ENCODE peak calls at places on chromosome 3, in seven cellular contexts. G, Z, K, I, X, N and J are unnamed samples.

GRCh38 chr3:127262533-127262932 is 25.3 kb downstream of the PRR20G start:
- DNase-seq in I (no peak), G (no peak), N (no peak), X (no peak), Z (no peak), K (no peak), J (no peak)

GRCh38 chr3:4993276-4994143 is 14.3 kb downstream of the BHLHE40 start:
- DNase-seq in X (no peak), Z (no peak), G (no peak), K (no peak), N (no peak), I (no peak), J (no peak)

GRCh38 chr3:161163297-161163696 is 57.8 kb upstream of the NMD3 start:
- DNase-seq in N (no peak), X (no peak), G (no peak), Z (peak), I (no peak), K (no peak), J (no peak)

GRCh38 chr3:195003006-195003892 is 267.7 kb downstream of the XXYLT1 start:
- DNase-seq in K (no peak), I (no peak), G (no peak), Z (no peak), N (no peak), X (no peak), J (no peak)

GRCh38 chr3:127716334-127716733 is 43.6 kb downstream of the ABTB1 start:
- DNase-seq in N (no peak), I (no peak), X (no peak), G (no peak), Z (no peak), K (no peak), J (no peak)

GRCh38 chr3:24145481-24145880 is 200.4 kb downstream of the NR1D2 start:
- DNase-seq in G (no peak), X (no peak), N (no peak), Z (no peak), K (no peak), I (no peak), J (no peak)

GRCh38 chr3:171829841-171830559 is 13.1 kb upstream of the TMEM212 start:
- DNase-seq in K (peak), X (peak), I (no peak), G (peak), N (peak), Z (peak), J (peak)

GRCh38 chr3:27507111-27507510 is 22.9 kb upstream of the SLC4A7 start:
- DNase-seq in Z (no peak), G (no peak), N (no peak), X (no peak), K (no peak), I (no peak), J (no peak)

GRCh38 chr3:12663311-12663935 is 494 bp downstream of the RAF1 start:
- DNase-seq in N (peak), I (no peak), X (no peak), K (no peak), G (peak), Z (peak), J (no peak)